ENCODE peak calls at places on chromosomes 16 and 17, in four cellular contexts. L is lower leg skin, E is pancreas, D is uterus. T is an unnamed sample.

GRCh38 chr16:87535457-87535854 is 42.6 kb upstream of the ZCCHC14 start:
- DNase-seq in D (no peak), E (no peak), L (no peak), T (no peak)

GRCh38 chr16:65534121-65534528 is 412.3 kb upstream of the CDH11 start:
- DNase-seq in E (no peak), L (no peak), D (no peak), T (no peak)

GRCh38 chr16:4021070-4021779 is 95.0 kb downstream of the ADCY9 start:
- DNase-seq in E (peak), L (peak), D (no peak), T (no peak)

GRCh38 chr17:37651846-37652245 is 8.6 kb upstream of the DDX52 start:
- DNase-seq in L (no peak), D (no peak), E (no peak), T (no peak)

GRCh38 chr16:49755291-49755611 is 100.7 kb downstream of the ZNF423 start:
- DNase-seq in L (peak), E (no peak), D (no peak), T (no peak)

GRCh38 chr16:31451681-31452351 is 7.5 kb upstream of the ARMC5 start:
- DNase-seq in D (peak), E (no peak), L (no peak), T (peak)

GRCh38 chr17:34314279-34314678 is 5.0 kb upstream of the CCL8 start:
- DNase-seq in L (no peak), E (no peak), D (peak), T (peak)

GRCh38 chr16:29820271-29820701 is at the start of gene MVP:
- DNase-seq in D (peak), E (peak), L (no peak), T (peak)

GRCh38 chr16:51967566-51967965 is 579.4 kb downstream of the TOX3 start:
- DNase-seq in L (no peak), E (no peak), D (no peak), T (no peak)

GRCh38 chr17:80758793-80759673 is 214.4 kb downstream of the RPTOR start:
- DNase-seq in L (no peak), D (peak), E (no peak), T (no peak)

GRCh38 chr16:19688396-19689024 is 29.5 kb downstream of the KNOP1 start:
- DNase-seq in E (no peak), L (no peak), D (no peak), T (no peak)

GRCh38 chr17:57638284-57638683 is 106.8 kb downstream of the CCDC182 start:
- DNase-seq in L (no peak), E (no peak), D (no peak), T (no peak)

GRCh38 chr17:68033636-68034451 is 1.7 kb upstream of the KPNA2 start:
- DNase-seq in E (no peak), L (no peak), D (no peak), T (peak)

GRCh38 chr17:50096092-50096491 is 941 bp downstream of the PDK2 start:
- DNase-seq in D (no peak), L (no peak), E (no peak), T (no peak)
- H3K4me3 ChIP-seq in D (peak), L (peak), E (peak), T (peak)

GRCh38 chr17:50394711-50395110 is 2.6 kb downstream of the LRRC59 start:
- DNase-seq in D (no peak), L (no peak), E (no peak), T (no peak)

GRCh38 chr17:50393700-50394099 is 3.6 kb downstream of the LRRC59 start:
- DNase-seq in E (no peak), D (no peak), L (no peak), T (no peak)

GRCh38 chr17:50396261-50397110 is 837 bp downstream of the LRRC59 start:
- DNase-seq in E (peak), D (peak), L (peak), T (peak)

GRCh38 chr17:50397111-50397918 is at the start of gene LRRC59:
- DNase-seq in L (peak), E (peak), D (peak), T (peak)

GRCh38 chr17:50397919-50398285 is 579 bp upstream of the LRRC59 start:
- DNase-seq in L (no peak), E (peak), D (no peak), T (no peak)
- H3K4me3 ChIP-seq in L (no peak), E (no peak), D (no peak), T (peak)

GRCh38 chr16:75252049-75252864 is 833 bp upstream of the BCAR1 start:
- DNase-seq in D (no peak), E (no peak), L (no peak), T (no peak)
- H3K4me3 ChIP-seq in D (no peak), E (no peak), L (no peak), T (no peak)

GRCh38 chr16:12163970-12164369 is 187.4 kb downstream of the SNX29 start:
- DNase-seq in E (no peak), L (no peak), D (no peak), T (no peak)
- H3K4me3 ChIP-seq in E (no peak), L (no peak), D (no peak), T (no peak)

GRCh38 chr16:81004646-81005353 is 1.9 kb downstream of the CMC2 start:
- DNase-seq in E (no peak), D (no peak), L (no peak), T (peak)
- H3K4me3 ChIP-seq in E (no peak), D (no peak), L (no peak), T (peak)

DNA sequence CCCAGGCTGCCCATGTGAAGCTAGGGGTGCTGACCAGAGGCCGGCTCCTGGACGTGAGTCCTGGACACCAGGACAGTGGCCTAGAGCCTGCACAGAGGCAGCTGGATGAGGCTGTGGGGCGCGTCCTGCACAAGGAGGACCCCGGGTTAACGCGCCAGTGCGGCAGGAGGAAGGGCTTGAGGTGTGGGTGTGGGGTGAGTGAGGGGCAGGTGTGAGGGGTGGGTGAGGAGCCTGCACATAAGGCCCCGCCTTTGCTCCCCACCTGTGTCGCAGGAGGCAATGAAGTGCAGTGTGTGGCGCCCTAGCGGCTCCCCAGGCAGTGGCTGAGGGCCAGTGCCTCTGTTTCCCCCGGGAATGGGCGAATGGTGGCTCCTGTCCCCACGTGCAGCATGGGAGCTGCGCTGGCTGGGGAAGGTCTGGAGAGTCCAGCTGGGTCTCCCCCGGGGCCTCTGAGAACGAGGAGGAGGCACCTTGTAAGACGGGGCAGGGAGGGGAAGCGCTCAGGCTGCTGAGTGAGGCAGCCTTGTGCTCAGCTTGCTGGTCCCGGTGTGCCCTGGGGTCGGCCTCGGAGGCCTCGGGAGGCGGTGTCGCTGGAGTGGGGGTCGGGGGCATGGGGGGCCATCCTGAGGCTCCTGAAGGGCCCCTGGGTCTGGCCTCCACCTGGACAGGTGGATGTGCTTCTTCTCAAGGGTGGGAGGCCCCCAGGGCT is 3.2 kb downstream of the CD7 start:
- DNase-seq in L (no peak), E (no peak), D (no peak), T (no peak)
- H3K4me3 ChIP-seq in L (no peak), E (no peak), D (no peak), T (no peak)

DNA sequence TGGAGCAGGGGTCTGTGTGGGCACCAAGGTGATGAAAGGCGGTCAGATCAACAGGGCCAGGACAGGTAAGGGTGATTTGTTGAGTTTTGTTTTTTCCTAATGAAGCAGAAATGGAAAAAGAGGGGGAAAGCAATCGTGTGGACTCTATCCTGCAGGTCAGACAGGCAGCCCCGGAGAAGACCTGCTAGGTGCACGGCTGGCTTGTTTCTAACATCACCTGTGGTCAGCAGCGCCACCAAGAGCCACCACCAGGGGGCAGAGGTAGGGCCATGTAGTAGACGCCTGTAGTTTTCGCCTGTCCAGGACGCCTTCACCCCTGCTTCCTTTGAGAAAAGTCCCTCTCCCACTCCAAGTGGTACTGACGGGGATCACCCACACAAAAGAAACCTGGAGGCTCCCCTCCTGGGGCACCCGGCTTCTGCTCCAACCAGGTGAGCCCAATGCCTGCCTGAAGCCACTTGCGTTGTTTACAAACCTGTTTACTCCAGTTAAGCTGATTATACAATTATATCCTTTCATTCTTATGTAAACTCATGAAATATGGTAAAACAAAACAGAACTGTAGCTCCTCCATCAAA is 54.2 kb upstream of the SEC14L1 start:
- DNase-seq in E (peak), D (peak), L (peak), T (peak)
- H3K4me3 ChIP-seq in E (no peak), D (no peak), L (no peak), T (no peak)

T was measured in MG63.